ENCODE peak calls at places on chromosome 1, in eight cellular contexts. I, R, N, J, T, Z, F and O are unnamed samples.

GRCh38 chr1:79255421-79255820 is 248.9 kb upstream of the ADGRL4 start:
- DNase-seq in I (no peak), R (no peak), N (no peak), J (no peak), T (no peak), Z (no peak), F (no peak), O (no peak)

GRCh38 chr1:74857676-74858075 is 124.7 kb downstream of the TYW3 start:
- DNase-seq in I (peak), R (no peak), N (no peak), J (no peak), T (no peak), Z (no peak), F (no peak), O (no peak)

GRCh38 chr1:108854226-108855019 is 2.5 kb downstream of the AKNAD1 start:
- DNase-seq in I (no peak), R (no peak), N (no peak), J (no peak), T (no peak), Z (no peak), F (no peak), O (no peak)

GRCh38 chr1:68347415-68347814 is 102.3 kb downstream of the RPE65 start:
- DNase-seq in I (no peak), R (no peak), N (peak), J (peak), T (no peak), Z (no peak), F (no peak), O (no peak)

GRCh38 chr1:181551249-181551648 is 67.9 kb downstream of the CACNA1E start:
- DNase-seq in I (peak), R (no peak), N (peak), J (no peak), T (no peak), Z (no peak), F (no peak), O (no peak)

GRCh38 chr1:212413902-212414327 is 771 bp downstream of the PACC1 start:
- DNase-seq in I (peak), R (no peak), N (no peak), J (no peak), T (no peak), Z (no peak), F (no peak), O (no peak)

GRCh38 chr1:214362188-214362882 is 81.4 kb downstream of the SMYD2 start:
- DNase-seq in I (no peak), R (no peak), N (no peak), J (peak), T (no peak), Z (no peak), F (no peak), O (no peak)

GRCh38 chr1:218705391-218705790 is 360.3 kb downstream of the TGFB2 start:
- DNase-seq in I (no peak), R (no peak), N (no peak), J (no peak), T (no peak), Z (no peak), F (no peak), O (peak)

GRCh38 chr1:12258272-12258671 is 28.4 kb downstream of the VPS13D start:
- DNase-seq in I (no peak), R (no peak), N (no peak), J (no peak), T (no peak), Z (no peak), F (no peak), O (no peak)

GRCh38 chr1:208303743-208304142 is 59.6 kb upstream of the PLXNA2 start:
- DNase-seq in I (peak), R (no peak), N (no peak), J (no peak), T (no peak), Z (no peak), F (no peak), O (no peak)

GRCh38 chr1:67749844-67750689 is 65.1 kb downstream of the GADD45A start:
- DNase-seq in I (peak), R (peak), N (peak), J (no peak), T (no peak), Z (no peak), F (no peak), O (peak)